ENCODE peak calls at places on chromosome 4, in ten cellular contexts. One of them, this sample, is unnamed.

GRCh38 chr4:18850763-18851331 is 829.3 kb upstream of the LCORL start:
- DNase-seq in HT-29: no peak
- DNase-seq in T-helper 1 cell: no peak
- DNase-seq in iPS DF 6.9: no peak
- DNase-seq in upper lobe of left lung: no peak
- DNase-seq in stimulated activated CD4-positive, alpha-beta T cell treated with anti-CD3 and anti-CD28 coated beads, TNF-alpha, amount 100 ng/mL, for 24 hours: no peak
- DNase-seq in RPMI8226: no peak
- DNase-seq in stimulated activated CD8-positive, alpha-beta memory T cell treated with anti-CD3 and anti-CD28 coated beads, Interleukin-4, amount 100 ng/mL, for 4 hours: no peak
- DNase-seq in AML-193: no peak
- DNase-seq in KBM-7: no peak
- DNase-seq in this sample: no peak

GRCh38 chr4:137688651-137689050 is 156.4 kb upstream of the PCDH18 start:
- DNase-seq in stimulated activated CD4-positive, alpha-beta T cell treated with anti-CD3 and anti-CD28 coated beads, TNF-alpha, amount 100 ng/mL, for 24 hours: no peak
- DNase-seq in upper lobe of left lung: no peak
- DNase-seq in KBM-7: no peak
- DNase-seq in HT-29: no peak
- DNase-seq in T-helper 1 cell: no peak
- DNase-seq in iPS DF 6.9: no peak
- DNase-seq in RPMI8226: no peak
- DNase-seq in AML-193: no peak
- DNase-seq in stimulated activated CD8-positive, alpha-beta memory T cell treated with anti-CD3 and anti-CD28 coated beads, Interleukin-4, amount 100 ng/mL, for 4 hours: no peak
- DNase-seq in this sample: no peak

GRCh38 chr4:141004844-141005243 is 128.4 kb downstream of the RNF150 start:
- DNase-seq in iPS DF 6.9: no peak
- DNase-seq in stimulated activated CD4-positive, alpha-beta T cell treated with anti-CD3 and anti-CD28 coated beads, TNF-alpha, amount 100 ng/mL, for 24 hours: no peak
- DNase-seq in AML-193: no peak
- DNase-seq in RPMI8226: no peak
- DNase-seq in upper lobe of left lung: no peak
- DNase-seq in HT-29: no peak
- DNase-seq in KBM-7: no peak
- DNase-seq in T-helper 1 cell: no peak
- DNase-seq in stimulated activated CD8-positive, alpha-beta memory T cell treated with anti-CD3 and anti-CD28 coated beads, Interleukin-4, amount 100 ng/mL, for 4 hours: no peak
- DNase-seq in this sample: no peak

GRCh38 chr4:33746979-33747378 is 2497.3 kb downstream of the ARAP2 start:
- DNase-seq in HT-29: no peak
- DNase-seq in T-helper 1 cell: no peak
- DNase-seq in RPMI8226: no peak
- DNase-seq in iPS DF 6.9: no peak
- DNase-seq in AML-193: no peak
- DNase-seq in stimulated activated CD4-positive, alpha-beta T cell treated with anti-CD3 and anti-CD28 coated beads, TNF-alpha, amount 100 ng/mL, for 24 hours: no peak
- DNase-seq in upper lobe of left lung: no peak
- DNase-seq in KBM-7: peak
- DNase-seq in stimulated activated CD8-positive, alpha-beta memory T cell treated with anti-CD3 and anti-CD28 coated beads, Interleukin-4, amount 100 ng/mL, for 4 hours: no peak
- DNase-seq in this sample: no peak

GRCh38 chr4:65046496-65047101 is 623.7 kb downstream of the EPHA5 start:
- DNase-seq in RPMI8226: no peak
- DNase-seq in HT-29: peak
- DNase-seq in stimulated activated CD8-positive, alpha-beta memory T cell treated with anti-CD3 and anti-CD28 coated beads, Interleukin-4, amount 100 ng/mL, for 4 hours: no peak
- DNase-seq in AML-193: no peak
- DNase-seq in upper lobe of left lung: no peak
- DNase-seq in iPS DF 6.9: no peak
- DNase-seq in T-helper 1 cell: no peak
- DNase-seq in KBM-7: peak
- DNase-seq in stimulated activated CD4-positive, alpha-beta T cell treated with anti-CD3 and anti-CD28 coated beads, TNF-alpha, amount 100 ng/mL, for 24 hours: no peak
- DNase-seq in this sample: peak

GRCh38 chr4:19944806-19945205 is 306.9 kb upstream of the SLIT2 start:
- DNase-seq in AML-193: no peak
- DNase-seq in iPS DF 6.9: no peak
- DNase-seq in stimulated activated CD4-positive, alpha-beta T cell treated with anti-CD3 and anti-CD28 coated beads, TNF-alpha, amount 100 ng/mL, for 24 hours: no peak
- DNase-seq in stimulated activated CD8-positive, alpha-beta memory T cell treated with anti-CD3 and anti-CD28 coated beads, Interleukin-4, amount 100 ng/mL, for 4 hours: no peak
- DNase-seq in RPMI8226: no peak
- DNase-seq in HT-29: no peak
- DNase-seq in upper lobe of left lung: no peak
- DNase-seq in T-helper 1 cell: no peak
- DNase-seq in KBM-7: no peak
- DNase-seq in this sample: no peak

GRCh38 chr4:21775703-21776102 is 172.9 kb downstream of the KCNIP4 start:
- DNase-seq in upper lobe of left lung: no peak
- DNase-seq in RPMI8226: no peak
- DNase-seq in HT-29: no peak
- DNase-seq in KBM-7: no peak
- DNase-seq in AML-193: no peak
- DNase-seq in T-helper 1 cell: no peak
- DNase-seq in iPS DF 6.9: no peak
- DNase-seq in stimulated activated CD4-positive, alpha-beta T cell treated with anti-CD3 and anti-CD28 coated beads, TNF-alpha, amount 100 ng/mL, for 24 hours: no peak
- DNase-seq in stimulated activated CD8-positive, alpha-beta memory T cell treated with anti-CD3 and anti-CD28 coated beads, Interleukin-4, amount 100 ng/mL, for 4 hours: no peak
- DNase-seq in this sample: no peak

GRCh38 chr4:149914521-149915115 is 99.0 kb upstream of the IQCM start:
- DNase-seq in RPMI8226: peak
- DNase-seq in HT-29: peak
- DNase-seq in upper lobe of left lung: no peak
- DNase-seq in iPS DF 6.9: peak
- DNase-seq in stimulated activated CD4-positive, alpha-beta T cell treated with anti-CD3 and anti-CD28 coated beads, TNF-alpha, amount 100 ng/mL, for 24 hours: no peak
- DNase-seq in T-helper 1 cell: no peak
- DNase-seq in KBM-7: peak
- DNase-seq in stimulated activated CD8-positive, alpha-beta memory T cell treated with anti-CD3 and anti-CD28 coated beads, Interleukin-4, amount 100 ng/mL, for 4 hours: no peak
- DNase-seq in AML-193: peak
- DNase-seq in this sample: no peak

GRCh38 chr4:72983706-72984105 is 85.8 kb downstream of the COX18 start:
- DNase-seq in T-helper 1 cell: no peak
- DNase-seq in stimulated activated CD8-positive, alpha-beta memory T cell treated with anti-CD3 and anti-CD28 coated beads, Interleukin-4, amount 100 ng/mL, for 4 hours: no peak
- DNase-seq in AML-193: no peak
- DNase-seq in KBM-7: no peak
- DNase-seq in RPMI8226: no peak
- DNase-seq in upper lobe of left lung: no peak
- DNase-seq in stimulated activated CD4-positive, alpha-beta T cell treated with anti-CD3 and anti-CD28 coated beads, TNF-alpha, amount 100 ng/mL, for 24 hours: no peak
- DNase-seq in HT-29: no peak
- DNase-seq in iPS DF 6.9: no peak
- DNase-seq in this sample: no peak

GRCh38 chr4:151012836-151013235 is 2.2 kb downstream of the LRBA start:
- DNase-seq in KBM-7: peak
- DNase-seq in HT-29: peak
- DNase-seq in iPS DF 6.9: no peak
- DNase-seq in T-helper 1 cell: no peak
- DNase-seq in AML-193: no peak
- DNase-seq in stimulated activated CD4-positive, alpha-beta T cell treated with anti-CD3 and anti-CD28 coated beads, TNF-alpha, amount 100 ng/mL, for 24 hours: no peak
- DNase-seq in RPMI8226: no peak
- DNase-seq in stimulated activated CD8-positive, alpha-beta memory T cell treated with anti-CD3 and anti-CD28 coated beads, Interleukin-4, amount 100 ng/mL, for 4 hours: no peak
- DNase-seq in upper lobe of left lung: no peak
- DNase-seq in this sample: no peak

GRCh38 chr4:169723207-169723606 is 34.5 kb downstream of the HPF1 start:
- DNase-seq in iPS DF 6.9: no peak
- DNase-seq in RPMI8226: no peak
- DNase-seq in stimulated activated CD4-positive, alpha-beta T cell treated with anti-CD3 and anti-CD28 coated beads, TNF-alpha, amount 100 ng/mL, for 24 hours: no peak
- DNase-seq in T-helper 1 cell: no peak
- DNase-seq in upper lobe of left lung: no peak
- DNase-seq in KBM-7: peak
- DNase-seq in stimulated activated CD8-positive, alpha-beta memory T cell treated with anti-CD3 and anti-CD28 coated beads, Interleukin-4, amount 100 ng/mL, for 4 hours: no peak
- DNase-seq in AML-193: no peak
- DNase-seq in HT-29: peak
- DNase-seq in this sample: no peak

GRCh38 chr4:137535718-137536117 is 3.4 kb upstream of the PCDH18 start:
- DNase-seq in upper lobe of left lung: no peak
- DNase-seq in stimulated activated CD8-positive, alpha-beta memory T cell treated with anti-CD3 and anti-CD28 coated beads, Interleukin-4, amount 100 ng/mL, for 4 hours: no peak
- DNase-seq in AML-193: no peak
- DNase-seq in KBM-7: no peak
- DNase-seq in HT-29: no peak
- DNase-seq in RPMI8226: no peak
- DNase-seq in iPS DF 6.9: no peak
- DNase-seq in stimulated activated CD4-positive, alpha-beta T cell treated with anti-CD3 and anti-CD28 coated beads, TNF-alpha, amount 100 ng/mL, for 24 hours: no peak
- DNase-seq in T-helper 1 cell: no peak
- DNase-seq in this sample: no peak

This sample was measured in LNCaP clone FGC.